ENCODE peak calls at places on chromosomes 6 and 20, in five cellular contexts. X is NCI-H1105; O is anterior cingulate cortex; P is activated naive CD4-positive, alpha-beta T cell; N is HuH-7.5. V is an unnamed sample.

GRCh38 chr6:138795809-138796469 is at the start of gene ECT2L:
- DNase-seq in X (peak; percentile 59), O (no peak), P (no peak), N (no peak), V (no peak)

GRCh38 chr6:133837801-133838349 is 51.0 kb upstream of the TCF21 start:
- DNase-seq in X (peak; percentile 63), O (no peak), P (peak; percentile 12), N (peak; percentile 37), V (peak; percentile 85)

GRCh38 chr20:36919715-36920333 is 31.7 kb downstream of the SAMHD1 start:
- DNase-seq in X (peak; percentile 26), O (no peak), P (no peak), N (peak; percentile 23), V (peak; percentile 63)

GRCh38 chr20:48180039-48180438 is 394.8 kb upstream of the SULF2 start:
- DNase-seq in X (no peak), O (no peak), P (no peak), N (peak; percentile 74), V (no peak)

GRCh38 chr20:17453592-17453991 is 77.6 kb downstream of the BFSP1 start:
- DNase-seq in X (no peak), O (no peak), P (no peak), N (no peak), V (no peak)

GRCh38 chr20:1927217-1927616 is 32.0 kb downstream of the SIRPA start:
- DNase-seq in X (no peak), O (no peak), P (no peak), N (no peak), V (no peak)

GRCh38 chr6:134686071-134686470 is 263.8 kb downstream of the ALDH8A1 start:
- DNase-seq in X (no peak), O (no peak), P (no peak), N (no peak), V (no peak)

GRCh38 chr20:5844063-5844681 is 94.0 kb downstream of the SHLD1 start:
- DNase-seq in X (no peak), O (no peak), P (no peak), N (no peak), V (no peak)

GRCh38 chr6:52672422-52673025 is 1.6 kb downstream of the TMEM14A start:
- DNase-seq in X (no peak), O (no peak), P (no peak), N (no peak), V (no peak)

V was measured in HEK293T.